ENCODE peak calls at places on chromosomes 6 and 20, in seven cellular contexts. One of them, this sample, is unnamed.

GRCh38 chr20:19978511-19979210 is 38.5 kb upstream of the NAA20 start:
- DNase-seq in HCEC 1CT: no peak
- DNase-seq in NCI-H2029: no peak
- DNase-seq in NCI-H1417: no peak
- DNase-seq in cerebellum: no peak
- DNase-seq in nephron progenitor cell: no peak
- DNase-seq in BE2C: no peak
- DNase-seq in this sample: no peak

GRCh38 chr6:97668716-97669115 is 385.7 kb upstream of the MMS22L start:
- DNase-seq in cerebellum: no peak
- DNase-seq in HCEC 1CT: no peak
- DNase-seq in NCI-H2029: no peak
- DNase-seq in NCI-H1417: peak
- DNase-seq in BE2C: peak
- DNase-seq in nephron progenitor cell: peak
- DNase-seq in this sample: no peak

GRCh38 chr6:148811472-148811871 is 64.6 kb downstream of the UST start:
- DNase-seq in nephron progenitor cell: no peak
- DNase-seq in HCEC 1CT: no peak
- DNase-seq in cerebellum: peak
- DNase-seq in NCI-H1417: no peak
- DNase-seq in NCI-H2029: no peak
- DNase-seq in BE2C: no peak
- DNase-seq in this sample: no peak

GRCh38 chr20:44302026-44302669 is 8.9 kb downstream of the FITM2 start:
- DNase-seq in NCI-H2029: peak
- DNase-seq in HCEC 1CT: no peak
- DNase-seq in nephron progenitor cell: no peak
- DNase-seq in NCI-H1417: peak
- DNase-seq in BE2C: no peak
- DNase-seq in cerebellum: no peak
- DNase-seq in this sample: no peak

GRCh38 chr6:12969933-12970332 is 253.4 kb downstream of the PHACTR1 start:
- DNase-seq in cerebellum: no peak
- DNase-seq in HCEC 1CT: no peak
- DNase-seq in BE2C: no peak
- DNase-seq in nephron progenitor cell: no peak
- DNase-seq in NCI-H2029: no peak
- DNase-seq in NCI-H1417: no peak
- DNase-seq in this sample: no peak

GRCh38 chr6:96659084-96659845 is 96.3 kb downstream of the FHL5 start:
- DNase-seq in NCI-H2029: peak
- DNase-seq in BE2C: no peak
- DNase-seq in NCI-H1417: peak
- DNase-seq in cerebellum: no peak
- DNase-seq in nephron progenitor cell: no peak
- DNase-seq in HCEC 1CT: no peak
- DNase-seq in this sample: no peak

GRCh38 chr6:132153221-132153896 is 202.2 kb upstream of the CCN2 start:
- DNase-seq in BE2C: no peak
- DNase-seq in nephron progenitor cell: no peak
- DNase-seq in cerebellum: no peak
- DNase-seq in NCI-H1417: no peak
- DNase-seq in NCI-H2029: no peak
- DNase-seq in HCEC 1CT: peak
- DNase-seq in this sample: peak

GRCh38 chr20:41747226-41747625 is 129.0 kb upstream of the CHD6 start:
- DNase-seq in NCI-H1417: no peak
- DNase-seq in nephron progenitor cell: no peak
- DNase-seq in BE2C: no peak
- DNase-seq in HCEC 1CT: no peak
- DNase-seq in NCI-H2029: no peak
- DNase-seq in cerebellum: no peak
- DNase-seq in this sample: no peak

GRCh38 chr6:42766163-42766670 is 15.6 kb upstream of the BICRAL start:
- DNase-seq in BE2C: no peak
- DNase-seq in NCI-H1417: no peak
- DNase-seq in cerebellum: no peak
- DNase-seq in NCI-H2029: no peak
- DNase-seq in nephron progenitor cell: no peak
- DNase-seq in HCEC 1CT: peak
- DNase-seq in this sample: peak

GRCh38 chr6:142842423-142843261 is 102.3 kb downstream of the HIVEP2 start:
- DNase-seq in nephron progenitor cell: no peak
- DNase-seq in NCI-H1417: no peak
- DNase-seq in NCI-H2029: no peak
- DNase-seq in cerebellum: no peak
- DNase-seq in BE2C: no peak
- DNase-seq in HCEC 1CT: peak
- DNase-seq in this sample: no peak

This sample was measured in SJSA1.